ENCODE peak calls at places on chromosomes 6 and 20, in eight cellular contexts. Q is IMR-90, U is mammary epithelial cell, R is fibroblast of lung, O is endodermal cell, H is HCT116, T is colonic mucosa, S is neuronal stem cell. Z is an unnamed sample.

GRCh38 chr6:136037246-136037884 is 185.9 kb downstream of the PDE7B start:
- DNase-seq in Q (peak; percentile 42), U (peak; percentile 12), R (no peak), O (no peak), H (no peak), T (no peak), S (no peak), Z (no peak)

GRCh38 chr20:41094656-41095055 is 42.7 kb upstream of the PLCG1 start:
- DNase-seq in Q (peak; percentile 61), U (no peak), R (peak; percentile 39), O (no peak), H (no peak), T (no peak), S (no peak), Z (no peak)

GRCh38 chr6:43150051-43150751 is 20.9 kb upstream of the SRF start:
- DNase-seq in Q (peak; percentile 16), U (no peak), R (peak; percentile 22), O (no peak), H (no peak), T (peak; percentile 71), S (no peak), Z (no peak)

GRCh38 chr20:62151225-62151624 is 7.7 kb downstream of the SS18L1 start:
- DNase-seq in Q (no peak), U (no peak), R (no peak), O (no peak), H (no peak), T (no peak), S (no peak), Z (no peak)

GRCh38 chr6:37254881-37255280 is 2.7 kb upstream of the TBC1D22B start:
- DNase-seq in Q (no peak), U (no peak), R (no peak), O (peak; percentile 60), H (no peak), T (no peak), S (no peak), Z (no peak)

GRCh38 chr6:40535105-40535783 is 51.9 kb downstream of the LRFN2 start:
- DNase-seq in Q (no peak), U (no peak), R (no peak), O (no peak), H (no peak), T (no peak), S (no peak), Z (no peak)

GRCh38 chr20:20303742-20304141 is 64.2 kb upstream of the INSM1 start:
- DNase-seq in Q (no peak), U (no peak), R (no peak), O (no peak), H (no peak), T (no peak), S (no peak), Z (no peak)

GRCh38 chr20:9172908-9173307 is 104.0 kb downstream of the PLCB4 start:
- DNase-seq in Q (no peak), U (no peak), R (peak; percentile 44), O (no peak), H (no peak), T (no peak), S (no peak), Z (no peak)

GRCh38 chr6:170434114-170434820 is 118.8 kb downstream of the PSMB1 start:
- DNase-seq in Q (peak; percentile 50), U (no peak), R (peak; percentile 18), O (peak; percentile 57), H (no peak), T (no peak), S (no peak), Z (no peak)

GRCh38 chr6:22636450-22636849 is 67.1 kb downstream of the HDGFL1 start:
- DNase-seq in Q (peak; percentile 26), U (no peak), R (peak; percentile 56), O (no peak), H (no peak), T (no peak), S (no peak), Z (no peak)

GRCh38 chr6:125598422-125598821 is 151.0 kb upstream of the HEY2 start:
- DNase-seq in Q (peak; percentile 76), U (peak; percentile 71), R (peak; percentile 39), O (no peak), H (no peak), T (no peak), S (no peak), Z (peak; percentile 60)

GRCh38 chr20:45947110-45947866 is 12.8 kb downstream of the PCIF1 start:
- DNase-seq in Q (no peak), U (no peak), R (no peak), O (no peak), H (no peak), T (no peak), S (no peak), Z (no peak)

GRCh38 chr6:41294463-41294862 is 8.0 kb upstream of the TREM1 start:
- DNase-seq in Q (no peak), U (no peak), R (no peak), O (no peak), H (no peak), T (no peak), S (no peak), Z (no peak)

GRCh38 chr6:47478233-47479155 is 905 bp downstream of the CD2AP start:
- DNase-seq in Q (peak; percentile 30), U (peak; percentile 66), R (peak; percentile 36), O (peak; percentile 63), H (no peak), T (no peak), S (no peak), Z (peak; percentile 55)

GRCh38 chr6:89079611-89080213 is 839 bp upstream of the PNRC1 start:
- DNase-seq in Q (peak; percentile 74), U (peak; percentile 62), R (peak; percentile 70), O (peak; percentile 62), H (no peak), T (peak; percentile 58), S (peak; percentile 35), Z (peak; percentile 88)

GRCh38 chr6:116111552-116112528 is 11.2 kb downstream of the NT5DC1 start:
- DNase-seq in Q (peak; percentile 44), U (peak; percentile 42), R (peak; percentile 35), O (peak; percentile 89), H (peak; percentile 49), T (peak; percentile 57), S (no peak), Z (peak; percentile 42)

GRCh38 chr20:37309290-37309689 is 19.8 kb downstream of the MANBAL start:
- DNase-seq in Q (no peak), U (no peak), R (no peak), O (no peak), H (no peak), T (no peak), S (no peak), Z (no peak)

GRCh38 chr20:37309941-37310590 is 20.6 kb downstream of the MANBAL start:
- DNase-seq in Q (no peak), U (peak; percentile 81), R (no peak), O (no peak), H (no peak), T (no peak), S (no peak), Z (no peak)

GRCh38 chr20:37305839-37306238 is 16.4 kb downstream of the MANBAL start:
- DNase-seq in Q (no peak), U (no peak), R (no peak), O (no peak), H (no peak), T (no peak), S (no peak), Z (no peak)

GRCh38 chr20:37310951-37311350 is 21.5 kb downstream of the MANBAL start:
- DNase-seq in Q (no peak), U (no peak), R (no peak), O (no peak), H (no peak), T (no peak), S (no peak), Z (no peak)

DNA sequence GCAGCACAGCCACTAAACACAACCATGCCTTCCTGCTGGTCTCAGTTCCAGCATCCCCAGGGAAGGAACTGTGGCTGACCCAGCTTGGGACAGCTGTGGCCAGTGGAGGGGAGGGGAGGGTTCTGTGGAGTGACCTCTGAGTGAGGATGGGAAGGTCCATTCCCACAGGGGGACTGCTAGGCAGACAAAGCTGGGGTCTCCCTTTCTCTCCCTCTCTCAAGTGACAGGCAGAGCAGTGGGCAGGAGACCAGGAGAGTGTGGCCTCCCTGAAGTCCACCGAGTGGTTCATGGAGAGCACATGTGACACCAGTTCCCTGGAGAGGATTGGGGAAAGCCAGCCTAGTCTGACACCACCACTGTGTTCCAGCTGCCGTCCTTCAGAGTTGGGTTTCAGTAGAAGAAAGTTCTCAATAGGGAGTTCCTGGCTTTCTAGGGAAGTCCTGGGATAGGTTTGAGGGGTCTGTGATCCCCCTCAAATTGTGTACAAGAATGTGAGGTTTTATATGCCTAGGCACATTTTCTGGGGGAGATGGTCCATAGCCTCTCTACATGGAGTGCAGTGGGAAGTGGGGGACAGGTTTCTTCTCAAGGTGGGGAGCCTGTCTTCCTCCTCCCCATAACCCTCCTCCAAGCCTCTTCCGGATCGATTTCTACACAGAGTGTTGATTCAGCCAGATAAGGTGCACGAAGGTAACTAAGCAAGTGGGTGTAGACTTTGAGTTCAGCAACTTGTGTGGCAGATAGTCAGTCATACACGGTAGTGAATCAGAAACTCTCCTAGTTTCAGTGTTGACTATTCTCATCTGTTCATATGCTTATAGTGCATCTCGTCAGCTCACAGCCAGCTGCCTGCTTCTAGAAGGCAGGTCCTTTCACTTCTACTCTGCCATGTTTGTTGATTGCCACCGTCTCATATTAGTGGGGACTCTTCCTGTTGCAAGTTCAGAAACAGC is 18.9 kb downstream of the MANBAL start:
- DNase-seq in Q (no peak), U (peak; percentile 75), R (no peak), O (no peak), H (no peak), T (no peak), S (no peak), Z (no peak)
- H3K9ac ChIP-seq in Q (no peak overlapping the region), U (no peak overlapping the region), R (no peak overlapping the region), O (no peak overlapping the region), H (no peak overlapping the region), T (no peak overlapping the region), S (no peak overlapping the region), Z (no peak overlapping the region)

GRCh38 chr6:79868098-79868722 is 79.1 kb downstream of the ELOVL4 start:
- DNase-seq in Q (peak; percentile 62), U (peak; percentile 62), R (peak; percentile 59), O (peak; percentile 64), H (peak; percentile 76), T (peak; percentile 55), S (peak; percentile 81), Z (peak; percentile 93)
- H3K4me3 ChIP-seq in Q (no peak overlapping the region), U (no peak overlapping the region), R (peak overlapping the region; percentile 4), O (no peak overlapping the region), H (peak overlapping the region; percentile 10), T (no peak overlapping the region), S (no peak overlapping the region), Z (peak overlapping the region; percentile 60)

GRCh38 chr20:4109587-4109986 is 94.2 kb upstream of the RNF24 start:
- DNase-seq in Q (no peak), U (no peak), R (no peak), O (no peak), H (no peak), T (no peak), S (no peak), Z (no peak)
- H3K9ac ChIP-seq in Q (no peak overlapping the region), U (no peak overlapping the region), R (no peak overlapping the region), O (no peak overlapping the region), H (no peak overlapping the region), T (no peak overlapping the region), S (no peak overlapping the region), Z (no peak overlapping the region)

DNA sequence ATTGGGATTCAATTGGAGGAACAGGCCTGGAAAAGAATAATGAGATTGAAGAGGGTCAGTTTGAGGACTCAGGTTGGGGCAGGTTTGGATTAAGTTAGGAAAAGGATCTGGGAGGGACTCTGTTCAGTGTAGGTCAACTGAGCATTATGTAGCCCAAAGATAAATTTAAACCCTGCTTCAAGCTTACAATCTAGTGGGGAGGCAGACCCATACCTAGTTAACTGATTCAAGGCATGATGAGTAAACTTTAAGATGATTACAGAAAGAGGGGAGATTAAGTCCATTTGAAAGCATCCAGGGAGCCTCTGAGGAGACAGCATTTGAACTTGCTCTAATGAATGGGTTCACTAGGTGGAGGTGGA is 11.4 kb upstream of the LTA start:
- DNase-seq in Q (no peak), U (no peak), R (no peak), O (no peak), H (no peak), T (no peak), S (no peak), Z (no peak)
- H3K4me3 ChIP-seq in Q (no peak overlapping the region), U (no peak overlapping the region), R (no peak overlapping the region), O (no peak overlapping the region), H (no peak overlapping the region), T (no peak overlapping the region), S (no peak overlapping the region), Z (no peak overlapping the region)

Z was measured in adipocyte.